ENCODE peak calls at places on chromosomes 3 and 15, in seven cellular contexts. C is NCI-H774; I is CD4-positive, alpha-beta T cell; Q is SK-N-DZ; U is ovary; L is left colon; Z is sciatic nerve. S is an unnamed sample.

GRCh38 chr15:72534522-72534921 is 60.4 kb downstream of the ARIH1 start:
- DNase-seq in C (no peak), I (peak; percentile 9), Q (no peak), U (no peak), L (no peak), Z (no peak), S (no peak)

GRCh38 chr3:156388469-156389150 is 166.3 kb downstream of the SSR3 start:
- DNase-seq in C (no peak), I (no peak), Q (no peak), U (no peak), L (no peak), Z (no peak), S (no peak)

GRCh38 chr15:87686308-87686707 is 570.2 kb downstream of the NTRK3 start:
- DNase-seq in C (no peak), I (no peak), Q (no peak), U (no peak), L (no peak), Z (no peak), S (no peak)

GRCh38 chr15:76330281-76330680 is 6.3 kb upstream of the ISL2 start:
- DNase-seq in C (no peak), I (no peak), Q (peak; percentile 75), U (peak; percentile 39), L (no peak), Z (no peak), S (peak; percentile 73)

GRCh38 chr3:28860307-28860706 is 420.6 kb upstream of the RBMS3 start:
- DNase-seq in C (no peak), I (no peak), Q (no peak), U (no peak), L (no peak), Z (no peak), S (no peak)

GRCh38 chr3:196650740-196651311 is 11.3 kb downstream of the NRROS start:
- DNase-seq in C (no peak), I (no peak), Q (no peak), U (no peak), L (no peak), Z (no peak), S (no peak)

GRCh38 chr15:47888721-47889120 is 171.4 kb downstream of the SEMA6D start:
- DNase-seq in C (no peak), I (no peak), Q (no peak), U (no peak), L (no peak), Z (no peak), S (no peak)

GRCh38 chr3:71891483-71891882 is 106.5 kb upstream of the PROK2 start:
- DNase-seq in C (no peak), I (no peak), Q (no peak), U (no peak), L (no peak), Z (no peak), S (no peak)

GRCh38 chr3:85785766-85786165 is 827.0 kb downstream of the CADM2 start:
- DNase-seq in C (no peak), I (no peak), Q (no peak), U (no peak), L (no peak), Z (no peak), S (no peak)

GRCh38 chr3:47612178-47612577 is 33.5 kb upstream of the CSPG5 start:
- DNase-seq in C (no peak), I (no peak), Q (no peak), U (no peak), L (no peak), Z (no peak), S (no peak)